ENCODE peak calls at places on chromosome 1, in six cellular contexts. Z is A549, O is upper lobe of right lung, J is mesothelial cell of epicardium, F is RWPE1, G is T-helper 1 cell. M is an unnamed sample.

GRCh38 chr1:220956861-220957605 is 77.8 kb downstream of the HLX start:
- DNase-seq in J (no peak), G (no peak), O (no peak), Z (no peak), F (peak), M (no peak)

GRCh38 chr1:175481126-175482071 is 262.0 kb downstream of the TNR start:
- DNase-seq in Z (peak), O (no peak), F (peak), G (no peak), J (no peak), M (no peak)

GRCh38 chr1:71706030-71706671 is 576.2 kb downstream of the NEGR1 start:
- DNase-seq in G (no peak), F (no peak), Z (no peak), O (no peak), J (no peak), M (no peak)

GRCh38 chr1:6485937-6486250 is 5.6 kb downstream of the PLEKHG5 start:
- DNase-seq in O (no peak), F (no peak), J (no peak), G (no peak), Z (no peak), M (no peak)

GRCh38 chr1:60898413-60898812 is 183.9 kb upstream of the NFIA start:
- DNase-seq in O (no peak), J (no peak), G (no peak), F (no peak), Z (no peak), M (no peak)

GRCh38 chr1:39158330-39159086 is 46.0 kb upstream of the MACF1 start:
- DNase-seq in O (no peak), J (no peak), F (no peak), G (no peak), Z (peak), M (no peak)

GRCh38 chr1:180926164-180926981 is 13.7 kb downstream of the KIAA1614 start:
- DNase-seq in J (peak), G (no peak), O (no peak), F (no peak), Z (no peak), M (no peak)

GRCh38 chr1:163528710-163529348 is 207.1 kb downstream of the NUF2 start:
- DNase-seq in J (no peak), O (no peak), Z (no peak), F (no peak), G (no peak), M (no peak)

GRCh38 chr1:89907669-89908293 is 86.9 kb downstream of the LRRC8D start:
- DNase-seq in F (peak), Z (peak), G (no peak), J (no peak), O (no peak), M (no peak)

GRCh38 chr1:97758589-97759057 is 162.2 kb downstream of the DPYD start:
- DNase-seq in Z (no peak), G (no peak), J (no peak), O (no peak), F (no peak), M (no peak)

GRCh38 chr1:1763657-1764621 is 14.3 kb downstream of the NADK start:
- DNase-seq in O (peak), J (no peak), F (peak), G (no peak), Z (no peak), M (no peak)

GRCh38 chr1:111491070-111491469 is 12.4 kb downstream of the ADORA3 start:
- DNase-seq in O (no peak), J (no peak), G (no peak), Z (no peak), F (no peak), M (no peak)

GRCh38 chr1:35642472-35642955 is 1.2 kb upstream of the PSMB2 start:
- DNase-seq in O (no peak), F (no peak), Z (no peak), J (no peak), G (no peak), M (no peak)

M was measured in CD8-positive, alpha-beta T cell.